ENCODE peak calls at places on chromosomes 7 and 10, in six cellular contexts. D is left lung, Q is pancreas, M is BJ, W is neural progenitor cell, B is mesenchymal stem cell. U is an unnamed sample.

GRCh38 chr10:12564173-12564572 is 214.8 kb downstream of the CAMK1D start:
- DNase-seq in D (no peak), Q (no peak), M (no peak), W (no peak), B (no peak), U (no peak)

GRCh38 chr7:38542156-38542555 is 89.0 kb downstream of the AMPH start:
- DNase-seq in D (no peak), Q (no peak), M (peak; percentile 39), W (no peak), B (no peak), U (peak; percentile 38)

GRCh38 chr7:73650524-73650923 is 17.1 kb upstream of the VPS37D start:
- DNase-seq in D (no peak), Q (no peak), M (no peak), W (no peak), B (no peak), U (no peak)

GRCh38 chr10:103668351-103669242 is 175.1 kb downstream of the NEURL1 start:
- DNase-seq in D (peak; percentile 84), Q (no peak), M (peak; percentile 24), W (peak; percentile 45), B (no peak), U (no peak)

GRCh38 chr7:138900040-138900828 is 81.0 kb downstream of the KIAA1549 start:
- DNase-seq in D (no peak), Q (no peak), M (peak; percentile 38), W (no peak), B (no peak), U (no peak)

GRCh38 chr7:118186491-118186890 is 2.5 kb downstream of the LSM8 start:
- DNase-seq in D (no peak), Q (no peak), M (no peak), W (no peak), B (peak; percentile 17), U (no peak)

GRCh38 chr7:142777318-142777717 is 6.5 kb downstream of the PRSS2 start:
- DNase-seq in D (no peak), Q (no peak), M (no peak), W (no peak), B (no peak), U (no peak)

GRCh38 chr7:497946-498655 is 21.5 kb downstream of the PDGFA start:
- DNase-seq in D (no peak), Q (peak; percentile 18), M (no peak), W (no peak), B (no peak), U (no peak)

GRCh38 chr10:97291357-97292096 is 910 bp downstream of the ARHGAP19 start:
- DNase-seq in D (no peak), Q (no peak), M (no peak), W (no peak), B (no peak), U (no peak)

GRCh38 chr10:71643904-71644303 is 75.7 kb downstream of the C10orf105 start:
- DNase-seq in D (no peak), Q (no peak), M (no peak), W (no peak), B (no peak), U (no peak)

GRCh38 chr7:398888-399287 is 108.9 kb downstream of the FOXL3 start:
- DNase-seq in D (no peak), Q (no peak), M (no peak), W (no peak), B (no peak), U (no peak)

GRCh38 chr10:51960494-51960895 is 261.1 kb upstream of the CSTF2T start:
- DNase-seq in D (no peak), Q (no peak), M (peak; percentile 30), W (peak; percentile 67), B (peak; percentile 61), U (peak; percentile 33)

GRCh38 chr10:62511238-62511637 is 137.1 kb downstream of the ZNF365 start:
- DNase-seq in D (no peak), Q (no peak), M (no peak), W (no peak), B (no peak), U (no peak)

GRCh38 chr10:61902448-61903183 is 1.1 kb downstream of the ARID5B start:
- DNase-seq in D (no peak), Q (peak; percentile 60), M (no peak), W (peak; percentile 65), B (peak; percentile 76), U (no peak)

GRCh38 chr10:114629824-114630430 is 28.1 kb downstream of the ABLIM1 start:
- DNase-seq in D (no peak), Q (no peak), M (no peak), W (no peak), B (no peak), U (no peak)

GRCh38 chr7:67870396-67870795 is 873.8 kb downstream of the TYW1 start:
- DNase-seq in D (no peak), Q (no peak), M (no peak), W (no peak), B (no peak), U (no peak)

GRCh38 chr10:73857446-73857845 is 16.9 kb downstream of the CAMK2G start:
- DNase-seq in D (no peak), Q (no peak), M (peak; percentile 58), W (no peak), B (no peak), U (no peak)

GRCh38 chr7:4093035-4093434 is 589.1 kb upstream of the FOXK1 start:
- DNase-seq in D (no peak), Q (no peak), M (no peak), W (no peak), B (no peak), U (no peak)

GRCh38 chr7:27247000-27247399 is 4.4 kb downstream of the EVX1 start:
- DNase-seq in D (no peak), Q (no peak), M (no peak), W (peak; percentile 34), B (no peak), U (no peak)

GRCh38 chr7:98133621-98134266 is 27.1 kb downstream of the LMTK2 start:
- DNase-seq in D (no peak), Q (no peak), M (no peak), W (no peak), B (peak; percentile 31), U (no peak)
- H3K27me3 ChIP-seq in D (no peaks in the 10 kb centered on the region), Q (no peaks in the 10 kb centered on the region), M (no peaks in the 10 kb centered on the region), W (no peaks in the 10 kb centered on the region), B (no peaks in the 10 kb centered on the region), U (no peaks in the 10 kb centered on the region)

GRCh38 chr7:35800718-35801391 is at the start of gene SEPTIN7:
- DNase-seq in D (peak; percentile 100), Q (peak; percentile 99), M (peak; percentile 92), W (peak; percentile 100), B (peak; percentile 99), U (peak; percentile 97)

GRCh38 chr7:35799846-35800717 is 775 bp upstream of the SEPTIN7 start:
- DNase-seq in D (peak; percentile 94), Q (peak; percentile 89), M (no peak), W (peak; percentile 96), B (peak; percentile 91), U (peak; percentile 65)

GRCh38 chr7:35793225-35793579 is 7.7 kb upstream of the SEPTIN7 start:
- DNase-seq in D (no peak), Q (no peak), M (no peak), W (no peak), B (peak; percentile 37), U (no peak)

GRCh38 chr7:35801392-35802101 is 690 bp downstream of the SEPTIN7 start:
- DNase-seq in D (peak; percentile 94), Q (peak; percentile 62), M (no peak), W (peak; percentile 80), B (peak; percentile 81), U (no peak)

GRCh38 chr7:35797311-35797710 is 3.5 kb upstream of the SEPTIN7 start:
- DNase-seq in D (no peak), Q (no peak), M (no peak), W (no peak), B (no peak), U (no peak)
- H3K27me3 ChIP-seq in D (no peaks in the 10 kb centered on the region), Q (no peaks in the 10 kb centered on the region), M (no peaks in the 10 kb centered on the region), W (no peaks in the 10 kb centered on the region), B (no peaks in the 10 kb centered on the region), U (no peaks in the 10 kb centered on the region)

GRCh38 chr7:37220664-37221063 is 228.0 kb downstream of the ELMO1 start:
- DNase-seq in D (no peak), Q (no peak), M (no peak), W (no peak), B (no peak), U (no peak)

GRCh38 chr7:37230221-37230620 is 218.4 kb downstream of the ELMO1 start:
- DNase-seq in D (no peak), Q (no peak), M (no peak), W (no peak), B (no peak), U (no peak)

GRCh38 chr7:37229381-37229780 is 219.3 kb downstream of the ELMO1 start:
- DNase-seq in D (no peak), Q (no peak), M (no peak), W (no peak), B (no peak), U (no peak)

GRCh38 chr7:37224746-37225145 is 223.9 kb downstream of the ELMO1 start:
- DNase-seq in D (no peak), Q (no peak), M (no peak), W (no peak), B (no peak), U (no peak)

DNA sequence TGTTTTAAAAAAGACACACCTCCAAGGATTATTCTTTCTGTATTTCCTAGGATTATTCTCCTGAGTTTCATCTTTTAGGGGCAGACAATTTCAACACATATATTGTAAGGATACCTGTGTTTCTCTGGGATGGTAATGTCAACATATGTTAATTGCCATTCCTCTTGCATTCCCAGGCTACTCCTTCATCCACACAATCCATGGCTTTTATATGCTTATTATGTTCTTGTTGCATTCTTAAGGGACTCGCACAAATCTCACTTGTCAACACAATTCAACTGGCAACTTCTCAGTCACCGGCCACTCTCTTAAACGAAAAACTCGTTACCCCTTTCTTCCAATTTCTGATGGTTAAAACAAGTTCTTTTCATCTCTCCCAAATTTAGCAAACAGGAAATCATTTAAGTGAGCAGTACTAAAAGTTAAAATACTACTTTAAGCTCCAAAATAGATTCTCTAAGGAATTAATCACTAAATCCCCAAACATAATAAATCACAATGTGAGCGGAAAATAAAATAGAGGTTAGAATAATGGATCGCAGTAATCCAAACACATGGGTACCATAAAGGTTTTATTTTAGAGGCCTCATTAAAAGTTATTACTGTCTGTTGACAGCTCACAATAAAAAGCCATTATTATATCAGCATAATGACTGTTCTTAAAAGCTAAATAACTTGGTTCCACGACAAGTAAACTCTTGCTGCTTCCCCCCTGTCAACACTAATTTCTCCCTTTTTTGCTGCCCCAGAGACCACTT is 223.2 kb downstream of the ELMO1 start:
- DNase-seq in D (no peak), Q (no peak), M (no peak), W (no peak), B (no peak), U (no peak)
- H3K27me3 ChIP-seq in D (no peaks in the 10 kb centered on the region), Q (no peaks in the 10 kb centered on the region), M (no peaks in the 10 kb centered on the region), W (no peaks in the 10 kb centered on the region), B (no peaks in the 10 kb centered on the region), U (no peaks in the 10 kb centered on the region)

DNA sequence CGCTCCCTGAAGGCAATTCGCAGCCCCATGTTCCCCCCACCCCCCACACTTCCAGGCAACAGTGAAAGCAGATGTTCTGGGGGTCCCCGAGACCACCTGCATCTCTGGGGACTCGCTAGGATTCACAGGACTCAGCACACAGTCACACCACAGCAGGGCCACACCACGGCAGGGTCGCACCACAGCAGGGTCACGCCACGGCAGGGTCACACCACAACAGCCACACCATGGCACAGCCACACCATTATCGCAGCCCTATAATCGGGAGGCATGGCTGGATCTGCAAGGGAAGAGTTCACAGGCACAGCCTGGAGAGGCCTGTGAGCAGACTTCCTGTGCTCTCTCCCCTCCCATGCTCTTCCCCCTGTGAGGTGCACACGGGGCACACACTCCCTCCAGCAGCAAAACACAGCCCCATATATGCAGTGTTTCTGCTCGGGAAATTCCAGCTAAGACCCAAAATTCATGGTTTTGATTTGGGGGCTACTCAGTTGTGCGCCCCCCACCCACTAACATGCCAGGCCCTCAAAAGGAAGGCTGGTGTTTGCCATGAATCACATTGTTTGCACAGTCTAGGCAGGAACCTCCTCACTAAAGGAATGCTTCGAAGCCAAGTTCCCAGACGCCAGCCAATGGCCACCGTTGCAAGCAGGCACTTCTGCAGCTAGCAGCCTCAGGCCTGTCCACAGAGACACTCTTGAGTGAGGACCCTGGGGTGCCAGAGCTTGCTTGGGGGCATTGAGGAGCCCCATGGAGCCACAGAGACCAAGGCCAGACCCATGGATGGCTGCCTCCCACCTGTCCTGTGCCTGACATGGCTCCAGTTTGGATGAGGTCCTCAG is 7.0 kb upstream of the DPYSL4 start:
- DNase-seq in D (no peak), Q (no peak), M (no peak), W (no peak), B (no peak), U (no peak)
- H3K27me3 ChIP-seq in D (peaks cover 1% of the 10 kb centered on the region), Q (no peaks in the 10 kb centered on the region), M (peaks cover 27% of the 10 kb centered on the region), W (peaks cover 79% of the 10 kb centered on the region), B (peaks cover 54% of the 10 kb centered on the region), U (peaks cover 15% of the 10 kb centered on the region)